ENCODE peak calls at places on chromosomes 2 and 18, in six cellular contexts. F is BE2C, E is WTC11, I is GM10248, T is heart left ventricle, X is H1. L is an unnamed sample.

GRCh38 chr2:185738679-185739472 is at the start of gene FSIP2:
- DNase-seq in F (peak; percentile 3), E (peak; percentile 97), I (peak; percentile 81), T (peak; percentile 18), X (peak; percentile 98), L (peak; percentile 41)

GRCh38 chr18:60549338-60549960 is 176.9 kb upstream of the MC4R start:
- DNase-seq in F (peak; percentile 23), E (no peak), I (peak; percentile 30), T (no peak), X (no peak), L (peak; percentile 56)

GRCh38 chr2:38065502-38066135 is 10.3 kb downstream of the CYP1B1 start:
- DNase-seq in F (no peak), E (no peak), I (no peak), T (no peak), X (no peak), L (no peak)

GRCh38 chr2:84319566-84319965 is 139.5 kb downstream of the SUCLG1 start:
- DNase-seq in F (no peak), E (no peak), I (no peak), T (no peak), X (no peak), L (no peak)

GRCh38 chr2:121074322-121074932 is 210.6 kb downstream of the TFCP2L1 start:
- DNase-seq in F (no peak), E (peak; percentile 22), I (no peak), T (no peak), X (peak; percentile 60), L (no peak)

GRCh38 chr2:43707255-43707654 is 31.0 kb upstream of the C1GALT1C1L start:
- DNase-seq in F (no peak), E (no peak), I (no peak), T (peak; percentile 55), X (no peak), L (no peak)

GRCh38 chr18:62460851-62461300 is 61.9 kb upstream of the ZCCHC2 start:
- DNase-seq in F (no peak), E (no peak), I (no peak), T (no peak), X (no peak), L (no peak)

GRCh38 chr2:234869969-234870368 is 81.8 kb upstream of the SH3BP4 start:
- DNase-seq in F (no peak), E (no peak), I (no peak), T (no peak), X (no peak), L (no peak)

GRCh38 chr2:240424341-240425235 is 10.9 kb upstream of the GPC1 start:
- DNase-seq in F (no peak), E (no peak), I (no peak), T (peak; percentile 4), X (no peak), L (no peak)

GRCh38 chr18:62957885-62958472 is 242.6 kb downstream of the PHLPP1 start:
- DNase-seq in F (peak; percentile 27), E (peak; percentile 71), I (no peak), T (peak; percentile 28), X (peak; percentile 87), L (no peak)

GRCh38 chr2:10006248-10007147 is 36.9 kb upstream of the KLF11 start:
- DNase-seq in F (peak; percentile 66), E (no peak), I (no peak), T (peak; percentile 66), X (no peak), L (no peak)

GRCh38 chr2:241773511-241774418 is 2.9 kb upstream of the GAL3ST2 start:
- DNase-seq in F (no peak), E (no peak), I (no peak), T (no peak), X (peak; percentile 45), L (no peak)

GRCh38 chr2:148527488-148528340 is 116.8 kb upstream of the EPC2 start:
- DNase-seq in F (no peak), E (no peak), I (no peak), T (no peak), X (peak; percentile 33), L (no peak)

GRCh38 chr2:85160946-85161625 is 27.9 kb downstream of the TCF7L1 start:
- DNase-seq in F (no peak), E (peak; percentile 33), I (no peak), T (no peak), X (no peak), L (no peak)

GRCh38 chr2:86046985-86047384 is 58.7 kb downstream of the POLR1A start:
- DNase-seq in F (no peak), E (no peak), I (no peak), T (no peak), X (no peak), L (no peak)

GRCh38 chr18:75624836-75625235 is 197.3 kb upstream of the SMIM21 start:
- DNase-seq in F (no peak), E (no peak), I (no peak), T (no peak), X (no peak), L (no peak)

GRCh38 chr2:220628252-220628651 is 943.9 kb downstream of the EPHA4 start:
- DNase-seq in F (no peak), E (no peak), I (no peak), T (no peak), X (no peak), L (no peak)

GRCh38 chr18:50836521-50836957 is 16.7 kb upstream of the MRO start:
- DNase-seq in F (no peak), E (no peak), I (no peak), T (no peak), X (no peak), L (no peak)

GRCh38 chr18:33744032-33744697 is 166.1 kb downstream of the ASXL3 start:
- DNase-seq in F (no peak), E (no peak), I (no peak), T (no peak), X (no peak), L (no peak)

GRCh38 chr18:78406743-78407455 is 572.7 kb upstream of the SALL3 start:
- DNase-seq in F (no peak), E (no peak), I (no peak), T (no peak), X (no peak), L (no peak)

GRCh38 chr2:172806426-172807008 is 70.9 kb downstream of the RAPGEF4 start:
- DNase-seq in F (no peak), E (no peak), I (peak; percentile 26), T (no peak), X (no peak), L (peak; percentile 15)

GRCh38 chr18:26819046-26819445 is 46.5 kb downstream of the AQP4 start:
- DNase-seq in F (peak; percentile 11), E (no peak), I (no peak), T (no peak), X (no peak), L (no peak)

GRCh38 chr18:33735428-33735827 is 157.4 kb downstream of the ASXL3 start:
- DNase-seq in F (no peak), E (no peak), I (no peak), T (no peak), X (no peak), L (no peak)

GRCh38 chr2:101921319-101921960 is 70.3 kb upstream of the IL1R2 start:
- DNase-seq in F (no peak), E (no peak), I (peak; percentile 18), T (no peak), X (no peak), L (no peak)

GRCh38 chr2:55419236-55419513 is 481 bp downstream of the CCDC88A start:
- DNase-seq in F (peak; percentile 36), E (no peak), I (no peak), T (no peak), X (no peak), L (no peak)

GRCh38 chr18:8673276-8674209 is 31.8 kb upstream of the MTCL1 start:
- DNase-seq in F (no peak), E (no peak), I (peak; percentile 52), T (no peak), X (no peak), L (no peak)

GRCh38 chr18:32911660-32912284 is 138.9 kb upstream of the KLHL14 start:
- DNase-seq in F (no peak), E (no peak), I (no peak), T (no peak), X (no peak), L (no peak)

GRCh38 chr2:111666160-111666559 is 217.8 kb downstream of the ANAPC1 start:
- DNase-seq in F (no peak), E (no peak), I (no peak), T (no peak), X (no peak), L (no peak)

GRCh38 chr2:222939208-222939846 is 78.5 kb downstream of the ACSL3 start:
- DNase-seq in F (peak; percentile 72), E (peak; percentile 86), I (peak; percentile 24), T (peak; percentile 20), X (peak; percentile 94), L (no peak)
- TF ChIP-seq CTCF in F (peak; percentile 99), E (peak; percentile 54), I (peak; percentile 67), T (peak; percentile 67), X (peak; percentile 56), L (peak; percentile 75)

GRCh38 chr2:196404276-196404675 is 232.9 kb upstream of the STK17B start:
- DNase-seq in F (no peak), E (no peak), I (no peak), T (no peak), X (no peak), L (no peak)
- TF ChIP-seq CTCF in F (no peak), E (no peak), I (peak; percentile 37), T (no peak), X (no peak), L (no peak)

GRCh38 chr2:73259276-73259675 is 25.0 kb downstream of the FBXO41 start:
- DNase-seq in F (no peak), E (no peak), I (no peak), T (no peak), X (no peak), L (no peak)

GRCh38 chr2:73258913-73259215 is 24.8 kb downstream of the CCT7 start:
- DNase-seq in F (no peak), E (no peak), I (no peak), T (no peak), X (no peak), L (no peak)

GRCh38 chr2:73259704-73260337 is 24.5 kb downstream of the FBXO41 start:
- DNase-seq in F (no peak), E (no peak), I (no peak), T (no peak), X (no peak), L (no peak)

GRCh38 chr2:73262108-73262651 is 22.1 kb downstream of the FBXO41 start:
- DNase-seq in F (no peak), E (no peak), I (no peak), T (no peak), X (no peak), L (no peak)

DNA sequence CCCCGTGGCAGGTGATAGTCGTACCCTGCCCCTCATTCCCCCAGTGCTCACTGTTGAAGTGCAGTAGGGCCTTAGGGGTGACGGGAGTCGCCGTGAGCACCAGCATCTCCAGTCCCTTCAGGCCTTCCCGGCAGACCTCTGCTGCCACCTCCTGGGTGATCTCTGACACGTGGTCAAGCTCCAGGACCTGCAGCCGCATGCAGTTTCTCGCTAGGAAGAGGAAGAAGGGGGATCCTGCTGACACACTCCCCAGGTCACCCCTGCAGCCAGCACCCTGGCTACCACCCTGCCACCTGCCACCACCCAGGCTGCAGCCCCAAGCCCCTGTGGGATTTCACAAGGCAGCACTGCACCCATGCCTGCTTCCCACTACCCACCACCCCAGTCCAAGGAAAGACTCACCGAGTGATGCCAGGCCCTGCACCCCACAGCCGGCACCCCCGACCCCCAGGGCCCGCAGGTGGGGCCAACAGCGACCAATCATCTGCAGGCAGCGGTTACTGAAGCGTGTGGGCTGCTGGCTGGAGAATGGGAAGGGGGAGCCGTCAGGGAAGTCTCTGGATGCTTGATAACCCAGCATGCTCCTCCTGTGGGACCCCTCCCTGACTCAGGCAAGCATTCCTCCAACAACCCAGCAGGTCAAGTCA is 23.8 kb downstream of the FBXO41 start:
- DNase-seq in F (peak; percentile 54), E (peak; percentile 76), I (no peak), T (no peak), X (peak; percentile 80), L (peak; percentile 72)
- TF ChIP-seq CTCF in F (peak; percentile 50), E (no peak), I (peak; percentile 38), T (peak; percentile 58), X (no peak), L (peak; percentile 57)

GRCh38 chr18:5424903-5425302 is 118.9 kb downstream of the EPB41L3 start:
- DNase-seq in F (no peak), E (no peak), I (no peak), T (no peak), X (no peak), L (no peak)
- TF ChIP-seq CTCF in F (peak; percentile 33), E (peak; percentile 55), I (peak; percentile 42), T (peak; percentile 48), X (no peak), L (peak; percentile 60)

L was measured in D721Med.